ENCODE peak calls at places on chromosomes 6 and 20, in four cellular contexts. B, D, I and A are unnamed samples.
A peak's percentile ranks its signal among the peaks of the same experiment; 100 is the strongest.

GRCh38 chr6:170010665-170011232 is 259.3 kb downstream of the ERMARD start:
- DNase-seq in I (no peak), D (no peak), B (no peak), A (no peak)

GRCh38 chr20:61352381-61353260 is 100.6 kb downstream of the CDH4 start:
- DNase-seq in B (no peak), D (no peak), I (no peak), A (no peak)

GRCh38 chr6:125254321-125254720 is 47.4 kb downstream of the HDDC2 start:
- DNase-seq in I (no peak), D (no peak), B (no peak), A (no peak)

GRCh38 chr6:105608711-105609374 is 206.0 kb upstream of the PREP start:
- DNase-seq in D (peak; percentile 84), B (no peak), I (no peak), A (peak; percentile 93)

GRCh38 chr20:46400253-46400652 is 6.2 kb downstream of the ELMO2 start:
- DNase-seq in I (no peak), B (peak; percentile 40), D (no peak), A (peak; percentile 27)

GRCh38 chr20:4369798-4370124 is 351.9 kb upstream of the PRND start:
- DNase-seq in I (no peak), B (no peak), D (no peak), A (no peak)

GRCh38 chr20:50982372-50982771 is 23.8 kb downstream of the MOCS3 start:
- DNase-seq in D (peak; percentile 93), B (no peak), I (no peak), A (no peak)

GRCh38 chr6:126094411-126094810 is 108.1 kb downstream of the TRMT11 start:
- DNase-seq in I (no peak), D (peak; percentile 6), B (no peak), A (no peak)

GRCh38 chr6:90458353-90459224 is 128.3 kb downstream of the MAP3K7 start:
- DNase-seq in D (no peak), B (no peak), I (no peak), A (no peak)

GRCh38 chr6:69594405-69594804 is 202.4 kb downstream of the LMBRD1 start:
- DNase-seq in I (no peak), D (no peak), B (no peak), A (no peak)

GRCh38 chr6:33414592-33415271 is 3.2 kb downstream of the CUTA start:
- DNase-seq in I (no peak), D (no peak), B (no peak), A (no peak)

GRCh38 chr6:75109025-75109424 is 96.8 kb downstream of the COL12A1 start:
- DNase-seq in D (no peak), I (no peak), B (no peak), A (no peak)

GRCh38 chr6:21003780-21004541 is 469.7 kb downstream of the CDKAL1 start:
- DNase-seq in B (peak; percentile 35), I (no peak), D (peak; percentile 51), A (peak; percentile 62)

GRCh38 chr6:127288705-127289104 is 22.0 kb downstream of the RNF146 start:
- DNase-seq in D (no peak), I (no peak), B (no peak), A (no peak)

GRCh38 chr6:119209452-119210205 is 131.2 kb upstream of the FAM184A start:
- DNase-seq in B (no peak), I (no peak), D (no peak), A (no peak)

GRCh38 chr6:142942805-142943227 is 2.2 kb downstream of the HIVEP2 start:
- DNase-seq in D (peak; percentile 39), I (no peak), B (no peak), A (no peak)

GRCh38 chr6:146905313-146905712 is 298.9 kb upstream of the STXBP5 start:
- DNase-seq in I (no peak), B (peak; percentile 73), D (peak; percentile 86), A (no peak)

GRCh38 chr6:33755070-33755869 is 8.6 kb upstream of the IP6K3 start:
- DNase-seq in B (no peak), D (no peak), I (no peak), A (no peak)

GRCh38 chr6:135557582-135557981 is 60.0 kb upstream of the AHI1 start:
- DNase-seq in D (no peak), B (no peak), I (no peak), A (no peak)

GRCh38 chr6:18823782-18824386 is 436.7 kb downstream of the RNF144B start:
- DNase-seq in I (no peak), D (peak; percentile 28), B (no peak), A (no peak)

GRCh38 chr6:149851461-149851860 is 12.7 kb downstream of the LRP11 start:
- DNase-seq in B (no peak), I (no peak), D (peak; percentile 28), A (no peak)

GRCh38 chr6:34062815-34063214 is 83.1 kb downstream of the GRM4 start:
- DNase-seq in B (no peak), D (no peak), I (no peak), A (no peak)

GRCh38 chr6:64280569-64280968 is 645.0 kb downstream of the PHF3 start:
- DNase-seq in I (no peak), D (no peak), B (no peak), A (peak; percentile 27)

GRCh38 chr6:107132330-107132954 is 17.1 kb upstream of the BEND3 start:
- DNase-seq in I (no peak), D (no peak), B (no peak), A (no peak)

GRCh38 chr6:162640756-162641155 is 86.8 kb downstream of the PRKN start:
- DNase-seq in D (no peak), B (no peak), I (no peak), A (no peak)

GRCh38 chr6:157905590-157906337 is 75.9 kb upstream of the SYNJ2 start:
- DNase-seq in D (no peak), I (no peak), B (no peak), A (no peak)

GRCh38 chr6:97215157-97215769 is 67.8 kb downstream of the MMS22L start:
- DNase-seq in I (no peak), B (peak; percentile 33), D (peak; percentile 8), A (peak; percentile 29)

GRCh38 chr6:134880487-134881190 is 69.3 kb downstream of the ALDH8A1 start:
- DNase-seq in B (no peak), I (no peak), D (no peak), A (no peak)

GRCh38 chr20:3046677-3047462 is 1.0 kb downstream of the MRPS26 start:
- DNase-seq in D (peak; percentile 73), I (no peak), B (peak; percentile 37), A (no peak)
- H3K27ac ChIP-seq in D (no peak overlapping the region), I (peak overlapping the region; percentile 93), B (no peak overlapping the region), A (no peak overlapping the region)

DNA sequence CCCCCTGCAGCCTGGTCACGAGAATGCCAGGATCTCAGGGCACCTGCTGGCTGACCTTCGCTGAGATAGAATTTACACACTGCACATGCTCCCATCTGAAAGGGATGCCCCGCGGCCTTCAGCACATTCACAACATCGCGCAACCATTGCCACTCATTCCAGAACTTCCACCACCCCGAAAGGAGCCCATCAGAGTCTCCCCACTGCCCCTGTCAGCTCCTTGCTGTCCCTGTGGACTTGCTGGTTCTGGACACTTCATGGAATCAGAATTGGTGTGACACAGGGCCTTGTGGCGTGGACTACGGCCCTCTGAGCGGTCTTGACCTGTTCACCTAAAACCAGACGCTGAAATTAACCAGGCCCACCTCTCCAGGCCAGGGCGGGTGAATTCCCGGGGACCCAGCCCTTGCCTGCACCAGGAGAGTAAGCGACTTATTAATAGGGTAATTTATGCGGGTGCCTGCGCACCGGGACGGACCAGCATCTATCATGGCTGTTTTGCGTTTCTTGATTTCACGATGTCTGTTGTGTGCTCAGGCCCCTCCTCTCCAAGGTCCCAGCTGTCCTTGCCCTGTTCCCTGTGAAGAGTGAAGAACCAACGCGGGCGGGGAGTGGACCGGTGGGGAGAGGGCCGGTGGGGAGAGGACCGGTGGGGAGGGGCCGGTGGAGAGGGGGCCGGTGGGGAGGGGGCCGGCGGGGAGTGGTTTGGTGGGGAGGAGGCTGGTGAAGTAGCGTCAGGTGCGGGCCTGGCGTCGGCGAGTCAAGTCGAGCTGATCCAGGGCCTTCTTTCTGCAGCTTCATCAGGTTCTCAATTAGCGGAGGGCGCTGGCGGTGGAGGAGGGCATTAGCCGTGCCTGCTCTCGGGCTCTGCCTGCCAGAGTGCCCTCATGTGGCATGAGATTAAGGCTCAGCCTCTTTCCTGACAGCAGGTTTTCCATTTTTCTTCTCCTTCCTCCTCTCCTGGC is 20.9 kb upstream of the BHLHE23 start:
- DNase-seq in D (no peak), I (no peak), B (peak; percentile 29), A (no peak)
- H3K4me3 ChIP-seq in D (no peak overlapping the region), I (no peak overlapping the region), B (no peak overlapping the region), A (no peak overlapping the region)

GRCh38 chr6:44265843-44266233 is 487 bp upstream of the NFKBIE start:
- DNase-seq in I (no peak), D (no peak), B (no peak), A (no peak)

GRCh38 chr6:44266347-44266746 is 996 bp upstream of the NFKBIE start:
- DNase-seq in B (no peak), I (no peak), D (no peak), A (no peak)

GRCh38 chr6:44263357-44264100 is 1.8 kb downstream of the NFKBIE start:
- DNase-seq in B (peak; percentile 61), I (no peak), D (peak; percentile 38), A (no peak)

GRCh38 chr6:44264154-44265002 is 973 bp downstream of the NFKBIE start:
- DNase-seq in D (peak; percentile 29), B (no peak), I (no peak), A (no peak)

DNA sequence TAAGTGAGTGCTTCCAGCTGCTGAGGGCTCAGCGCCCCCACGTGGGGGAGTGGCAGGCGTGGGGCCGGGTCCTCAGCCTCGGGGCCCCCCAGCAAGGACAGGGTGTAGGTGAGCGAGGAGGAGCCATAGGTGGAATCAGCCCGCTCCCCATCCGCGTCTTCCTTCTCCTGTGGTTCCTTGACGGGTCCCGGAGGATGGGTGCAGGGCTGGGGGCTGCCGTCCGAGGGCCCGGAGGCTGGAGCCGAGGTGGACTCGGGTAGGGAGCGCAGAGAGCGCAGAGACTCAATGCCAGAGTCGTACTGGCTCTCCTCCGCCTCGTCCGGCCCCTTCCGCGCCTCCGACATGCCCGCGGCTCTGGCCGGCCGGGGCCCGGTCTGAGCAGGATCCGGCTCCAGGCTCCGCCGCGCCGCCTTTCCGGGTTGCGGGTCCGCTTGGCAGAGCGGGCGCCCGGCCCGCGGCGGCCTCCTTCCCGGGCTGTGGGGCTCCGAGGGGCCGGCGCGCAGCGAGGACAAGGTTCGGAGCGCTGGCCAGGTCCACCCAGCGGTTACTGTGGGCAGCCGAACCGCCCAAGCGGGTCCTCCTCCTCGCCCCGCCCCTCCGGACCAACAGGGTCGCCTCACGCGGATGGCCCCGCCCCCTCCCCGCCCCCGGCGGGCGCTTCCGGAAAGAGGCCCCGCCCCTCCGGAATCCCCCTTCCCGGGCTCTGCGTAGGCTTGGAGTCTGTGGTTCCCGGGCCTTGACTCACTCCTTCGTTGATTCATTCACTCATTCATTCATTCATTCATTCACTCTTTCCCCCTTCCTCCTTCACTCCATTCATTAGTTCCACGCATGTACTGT is at the start of gene NFKBIE:
- DNase-seq in D (peak; percentile 94), B (peak; percentile 97), I (peak; percentile 97), A (peak; percentile 71)
- H3K27ac ChIP-seq in D (peak within 1 kb of the TSS; percentile 56), B (peak within 1 kb of the TSS; percentile 42), I (peak within 1 kb of the TSS; percentile 68), A (peak within 1 kb of the TSS; percentile 75)

GRCh38 chr20:63893999-63894357 is 948 bp upstream of the DNAJC5 start:
- DNase-seq in B (no peak), D (no peak), I (no peak), A (no peak)
- H3K4me3 ChIP-seq in B (no peak overlapping the region), D (peak overlapping the region; percentile 65), I (peak overlapping the region; percentile 62), A (peak overlapping the region; percentile 72)